ENCODE peak calls at places on chromosomes 12 and 14, in six cellular contexts. H, W, R, K, B and T are unnamed samples.

GRCh38 chr12:98999569-98999968 is 354.5 kb downstream of the APAF1 start:
- DNase-seq in W (no peak), H (no peak), R (no peak), K (no peak), B (no peak), T (no peak)

GRCh38 chr12:53205747-53206146 is 1.3 kb downstream of the ITGB7 start:
- DNase-seq in R (no peak), K (peak; percentile 87), B (no peak), H (no peak), W (no peak), T (no peak)

GRCh38 chr14:64721391-64721791 is 17.2 kb downstream of the PLEKHG3 start:
- DNase-seq in W (no peak), R (no peak), B (no peak), K (no peak), H (no peak), T (no peak)

GRCh38 chr12:94618995-94619695 is 31.2 kb downstream of the TMCC3 start:
- DNase-seq in B (no peak), K (no peak), H (no peak), W (peak; percentile 63), R (no peak), T (no peak)

GRCh38 chr14:22379727-22380126 is 209.3 kb downstream of the DAD1 start:
- DNase-seq in B (no peak), R (no peak), K (no peak), H (no peak), W (no peak), T (no peak)

GRCh38 chr14:54603362-54603761 is 36.4 kb downstream of the SAMD4A start:
- DNase-seq in H (no peak), K (no peak), W (no peak), R (no peak), B (no peak), T (no peak)

GRCh38 chr14:77645520-77646230 is 29.2 kb upstream of the SPTLC2 start:
- DNase-seq in H (no peak), K (no peak), W (no peak), R (no peak), B (no peak), T (no peak)

GRCh38 chr12:33423706-33424105 is 15.9 kb downstream of the SYT10 start:
- DNase-seq in R (no peak), K (no peak), W (no peak), H (no peak), B (no peak), T (no peak)

GRCh38 chr12:40312982-40313576 is 88.3 kb downstream of the LRRK2 start:
- DNase-seq in H (peak; percentile 2), K (no peak), R (peak; percentile 14), W (no peak), B (no peak), T (no peak)

GRCh38 chr12:23760495-23760894 is 189.0 kb downstream of the SOX5 start:
- DNase-seq in R (no peak), W (no peak), K (no peak), B (no peak), H (no peak), T (peak; percentile 42)
- TF ChIP-seq JUND in R (no peak), W (no peak), K (no peak), B (no peak), H (no peak), T (no peak)

GRCh38 chr12:5439788-5440300 is 7.9 kb downstream of the NTF3 start:
- DNase-seq in K (no peak), H (no peak), R (no peak), W (no peak), B (no peak), T (no peak)
- TF ChIP-seq JUND in K (no peak), H (no peak), R (no peak), W (no peak), B (no peak), T (no peak)

GRCh38 chr14:55807059-55807499 is 227.1 kb downstream of the KTN1 start:
- DNase-seq in K (no peak), H (peak; percentile 28), W (peak; percentile 70), R (peak; percentile 38), B (no peak), T (no peak)
- TF ChIP-seq JUND in K (no peak), H (no peak), W (no peak), R (no peak), B (no peak), T (no peak)

GRCh38 chr12:50060120-50060468 is 2.7 kb downstream of the ASIC1 start:
- DNase-seq in H (no peak), W (no peak), K (no peak), B (no peak), R (no peak), T (no peak)

GRCh38 chr12:50061946-50062725 is 4.7 kb downstream of the ASIC1 start:
- DNase-seq in K (no peak), R (no peak), B (no peak), H (no peak), W (no peak), T (no peak)

GRCh38 chr12:50065726-50066310 is 8.4 kb downstream of the ASIC1 start:
- DNase-seq in R (no peak), H (no peak), K (no peak), B (no peak), W (no peak), T (no peak)

GRCh38 chr12:50061172-50061571 is 3.8 kb downstream of the ASIC1 start:
- DNase-seq in R (no peak), B (no peak), K (no peak), W (no peak), H (no peak), T (no peak)

DNA sequence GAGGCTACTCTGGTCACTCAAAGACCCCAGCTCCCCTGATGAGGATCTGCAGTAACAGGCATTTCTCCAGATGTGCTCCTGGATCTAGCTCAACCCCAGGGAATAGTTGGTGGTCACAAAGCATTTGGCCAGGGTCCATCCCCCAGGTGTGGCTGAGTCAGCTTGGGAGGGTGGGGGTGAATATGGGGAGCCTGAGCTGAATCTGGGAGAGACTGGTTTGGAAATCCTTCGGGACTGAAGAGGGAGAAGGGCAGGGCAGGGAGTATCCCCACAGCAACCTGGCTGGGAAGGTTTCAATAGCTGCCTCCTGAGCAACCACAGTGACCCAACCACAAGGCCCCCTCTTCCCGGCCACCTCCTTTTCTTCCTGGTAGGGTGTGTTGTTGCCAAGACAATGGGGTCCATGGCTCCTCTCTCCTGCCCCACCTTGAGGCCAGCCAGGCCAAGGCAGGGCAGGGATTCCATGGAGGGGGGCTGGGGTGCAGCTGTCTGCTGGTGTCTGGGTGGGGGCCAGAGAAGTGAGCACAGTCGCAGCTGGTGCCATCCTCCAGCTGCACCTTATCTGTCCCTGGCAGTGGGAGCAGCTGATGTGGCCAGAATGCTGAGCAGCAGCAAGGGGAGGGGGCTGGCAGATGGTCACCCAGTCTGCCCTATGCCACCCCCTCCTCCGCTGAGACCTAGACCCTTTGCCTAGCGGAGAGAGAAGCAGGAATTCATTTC is 5.5 kb downstream of the ASIC1 start:
- DNase-seq in K (no peak), R (no peak), W (no peak), H (no peak), B (no peak), T (no peak)
- TF ChIP-seq JUND in K (no peak), R (no peak), W (no peak), H (no peak), B (no peak), T (no peak)